ENCODE peak calls at places on chromosomes 13 and 19, in six cellular contexts. K is Karpas-422, V is tibial nerve, B is tibial artery, T is SJSA1, R is fibroblast of lung. Y is an unnamed sample. For H3K36me3 and H3K4me1, the result is how much of the 10 kb centered on the place peaks cover.

GRCh38 chr13:85093808-85094207 is 705.4 kb downstream of the SLITRK6 start:
- DNase-seq in V (peak), R (peak), K (no peak), B (no peak), T (no peak), Y (no peak)

GRCh38 chr19:54458648-54459281 is 4.8 kb downstream of the LENG9 start:
- DNase-seq in V (no peak), B (no peak), T (no peak), R (no peak), K (no peak), Y (no peak)

GRCh38 chr13:89082623-89083022 is 1411.5 kb downstream of the SLITRK5 start:
- DNase-seq in R (no peak), T (no peak), B (no peak), V (no peak), K (no peak), Y (no peak)

GRCh38 chr13:110726726-110727125 is 13.2 kb downstream of the ING1 start:
- DNase-seq in R (no peak), V (no peak), T (no peak), K (peak), B (no peak), Y (no peak)

GRCh38 chr13:61954092-61954491 is 538.4 kb upstream of the PCDH20 start:
- DNase-seq in T (no peak), V (no peak), K (peak), B (no peak), R (peak), Y (no peak)

GRCh38 chr13:104592127-104592526 is 1525.9 kb upstream of the SLC10A2 start:
- DNase-seq in R (peak), B (no peak), T (peak), V (no peak), K (no peak), Y (no peak)

GRCh38 chr13:103862525-103862924 is 796.3 kb upstream of the SLC10A2 start:
- DNase-seq in V (no peak), R (no peak), K (no peak), B (no peak), T (no peak), Y (no peak)

GRCh38 chr13:21022056-21022693 is 39.2 kb downstream of the LATS2 start:
- DNase-seq in B (peak), K (no peak), V (no peak), R (no peak), T (no peak), Y (no peak)

GRCh38 chr13:110944121-110944967 is 29.5 kb upstream of the ANKRD10 start:
- DNase-seq in T (peak), V (no peak), K (peak), B (no peak), R (peak), Y (no peak)

GRCh38 chr13:71378992-71379905 is 487.8 kb downstream of the DACH1 start:
- DNase-seq in V (no peak), R (peak), B (no peak), T (no peak), K (no peak), Y (no peak)

GRCh38 chr19:7869910-7870511 is 4.2 kb downstream of the PRR36 start:
- DNase-seq in V (no peak), K (peak), B (no peak), R (no peak), T (no peak), Y (peak)

GRCh38 chr13:46489586-46490023 is 63.4 kb upstream of the LRCH1 start:
- DNase-seq in R (peak), T (peak), B (peak), V (peak), K (no peak), Y (no peak)

GRCh38 chr13:113625965-113626661 is 31.9 kb downstream of the ATP4B start:
- DNase-seq in R (peak), K (no peak), B (no peak), V (no peak), T (peak), Y (no peak)

GRCh38 chr19:4976412-4977298 is 7.7 kb downstream of the KDM4B start:
- DNase-seq in V (peak), R (peak), B (peak), K (peak), T (peak), Y (no peak)

GRCh38 chr13:76223565-76223964 is 587.4 kb downstream of the LMO7 start:
- DNase-seq in T (no peak), R (no peak), B (no peak), K (no peak), V (no peak), Y (no peak)

GRCh38 chr13:26219726-26220125 is 2.4 kb downstream of the RNF6 start:
- DNase-seq in B (no peak), K (no peak), R (peak), V (no peak), T (no peak), Y (no peak)

GRCh38 chr13:40438999-40439797 is 227.2 kb downstream of the FOXO1 start:
- DNase-seq in K (no peak), T (peak), R (peak), V (peak), B (peak), Y (no peak)

GRCh38 chr19:7992575-7992974 is 12.9 kb downstream of the ELAVL1 start:
- DNase-seq in R (no peak), K (no peak), T (no peak), B (no peak), V (no peak), Y (no peak)

GRCh38 chr13:44843403-44843802 is 145.9 kb downstream of the NUFIP1 start:
- DNase-seq in B (no peak), V (no peak), T (no peak), R (peak), K (no peak), Y (no peak)

GRCh38 chr13:24075137-24075975 is 85.2 kb upstream of the SPATA13 start:
- DNase-seq in K (no peak), R (no peak), T (no peak), V (no peak), B (no peak), Y (no peak)

GRCh38 chr19:4523306-4524110 is 5.2 kb upstream of the PLIN4 start:
- DNase-seq in K (peak), T (peak), V (peak), B (no peak), R (peak), Y (peak)

GRCh38 chr19:4556574-4557185 is 2.8 kb downstream of the SEMA6B start:
- DNase-seq in K (peak), R (no peak), B (no peak), T (no peak), V (no peak), Y (peak)

GRCh38 chr19:49889687-49890348 is 6.9 kb downstream of the IL4I1 start:
- DNase-seq in T (no peak), R (peak), B (peak), K (peak), V (peak), Y (peak)

GRCh38 chr13:113002206-113002821 is 33.3 kb downstream of the MCF2L start:
- DNase-seq in V (no peak), T (no peak), R (no peak), B (no peak), K (no peak), Y (peak)

GRCh38 chr13:100870898-100871297 is 196.3 kb upstream of the TMTC4 start:
- DNase-seq in R (no peak), B (no peak), T (no peak), K (no peak), V (no peak), Y (no peak)

GRCh38 chr19:4234142-4234861 is 5.0 kb downstream of the EBI3 start:
- DNase-seq in V (no peak), K (no peak), R (no peak), B (no peak), T (no peak), Y (no peak)

GRCh38 chr19:4694211-4694987 is 24.3 kb upstream of the MYDGF start:
- DNase-seq in V (no peak), B (no peak), T (peak), R (peak), K (no peak), Y (peak)

GRCh38 chr19:1279782-1280341 is 4.5 kb downstream of the FAM174C start:
- DNase-seq in K (peak), T (peak), V (peak), B (peak), R (peak), Y (peak)

GRCh38 chr19:15403151-15403531 is 15.6 kb downstream of the AKAP8L start:
- DNase-seq in R (no peak), B (no peak), K (no peak), V (no peak), T (no peak), Y (no peak)
- H3K36me3 ChIP-seq in R (under half), B (half or more), K (under half), V (under half), T (half or more), Y (under half)

GRCh38 chr13:94312511-94313191 is 166.8 kb downstream of the DCT start:
- DNase-seq in B (no peak), R (peak), K (no peak), V (no peak), T (no peak), Y (no peak)

GRCh38 chr13:94309997-94310842 is 169.3 kb downstream of the DCT start:
- DNase-seq in T (peak), R (peak), K (no peak), B (no peak), V (no peak), Y (no peak)

GRCh38 chr13:94308808-94309207 is 170.7 kb downstream of the DCT start:
- DNase-seq in V (no peak), B (no peak), R (no peak), T (no peak), K (no peak), Y (no peak)

GRCh38 chr13:94311893-94312292 is 167.6 kb downstream of the DCT start:
- DNase-seq in R (no peak), K (no peak), B (no peak), V (no peak), T (no peak), Y (no peak)

GRCh38 chr13:94309576-94309975 is 169.9 kb downstream of the DCT start:
- DNase-seq in K (no peak), R (no peak), V (no peak), T (no peak), B (no peak), Y (no peak)
- H3K4me1 ChIP-seq in K (under half), R (under half), V (half or more), T (under half), B (under half), Y (under half)

DNA sequence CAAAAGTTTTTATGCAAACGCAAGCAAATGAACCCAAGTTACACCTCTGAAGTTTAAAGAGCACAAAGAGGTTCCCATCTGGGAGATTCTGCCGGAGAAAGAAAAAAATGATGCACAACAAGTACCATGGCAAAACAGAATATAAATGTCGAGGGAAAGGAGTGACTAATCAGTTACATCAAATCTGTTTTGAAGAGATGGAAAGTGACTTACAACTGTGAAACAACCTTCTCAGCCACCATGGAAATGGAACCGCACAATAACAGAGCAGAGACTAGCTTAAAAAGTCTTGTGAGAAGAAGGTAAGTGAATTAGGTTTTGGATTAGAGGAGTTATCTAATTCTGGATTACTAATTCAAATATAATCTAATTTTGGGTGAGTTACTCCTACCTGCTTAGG is 2.4 kb downstream of the HSPH1 start:
- DNase-seq in R (peak), K (no peak), B (no peak), V (no peak), T (no peak), Y (no peak)
- H3K4me3 ChIP-seq in R (peak), K (peak), B (no peak), V (no peak), T (peak), Y (no peak)

DNA sequence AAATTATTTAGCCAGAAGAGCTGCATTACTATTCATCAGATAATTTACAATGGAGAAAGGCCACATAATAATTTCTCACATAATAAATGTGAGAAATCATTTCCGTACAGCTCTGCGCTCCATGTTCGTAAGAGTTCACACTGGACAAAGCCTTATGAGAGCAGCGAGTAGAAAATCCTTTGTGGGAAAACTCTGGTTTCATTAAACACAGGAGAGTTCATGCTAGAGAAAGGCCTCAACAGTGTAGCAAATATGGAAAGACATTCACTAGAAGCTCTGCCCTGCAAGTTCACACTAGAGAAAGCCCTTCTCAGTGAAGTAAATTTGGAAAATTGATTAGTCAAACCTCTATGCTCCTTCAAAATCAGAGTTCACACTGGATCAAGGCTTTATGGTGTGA is 8.4 kb downstream of the ZNF776 start:
- DNase-seq in K (no peak), V (no peak), B (no peak), T (no peak), R (no peak), Y (no peak)
- H3K36me3 ChIP-seq in K (half or more), V (under half), B (half or more), T (half or more), R (under half), Y (under half)

GRCh38 chr19:55683449-55684261 is 8.6 kb downstream of the EPN1 start:
- DNase-seq in K (no peak), B (no peak), T (no peak), V (no peak), R (no peak), Y (peak)
- H3K4me1 ChIP-seq in K (under half), B (under half), T (under half), V (under half), R (under half), Y (half or more)